ENCODE peak calls at places on chromosomes 16 and 17, in seven cellular contexts. P is AG10803; A is foreskin fibroblast; M is lung; O is CD8-positive, alpha-beta T cell; N is thoracic aorta; V is uterus. Q is an unnamed sample.

GRCh38 chr17:33302394-33302793 is 9.3 kb upstream of the ASIC2 start:
- DNase-seq in M (no peak), V (no peak), O (no peak), N (no peak), P (no peak), A (no peak), Q (no peak)

GRCh38 chr17:65260626-65261025 is 123.5 kb downstream of the RGS9 start:
- DNase-seq in O (no peak), N (no peak), P (no peak), V (no peak), A (no peak), M (no peak), Q (no peak)

GRCh38 chr17:50977487-50978159 is 111.5 kb upstream of the TOB1 start:
- DNase-seq in O (no peak), N (no peak), V (no peak), M (no peak), A (no peak), P (no peak), Q (no peak)

GRCh38 chr17:69575346-69575761 is 160.9 kb downstream of the MAP2K6 start:
- DNase-seq in O (no peak), N (no peak), A (peak; percentile 80), P (peak; percentile 92), M (no peak), V (no peak), Q (peak; percentile 54)

GRCh38 chr17:42456223-42457106 is 2.2 kb upstream of the ATP6V0A1 start:
- DNase-seq in N (no peak), V (no peak), P (peak; percentile 85), A (peak; percentile 71), M (no peak), O (no peak), Q (peak; percentile 49)

GRCh38 chr17:61253293-61253801 is 146.3 kb upstream of the TBX2 start:
- DNase-seq in V (peak; percentile 46), N (no peak), P (no peak), A (peak; percentile 53), O (no peak), M (no peak), Q (no peak)

GRCh38 chr16:11560701-11561439 is 25.8 kb downstream of the LITAF start:
- DNase-seq in N (no peak), V (peak; percentile 68), O (peak; percentile 60), P (no peak), A (peak; percentile 75), M (no peak), Q (no peak)

GRCh38 chr16:81715358-81716196 is 63.5 kb upstream of the PLCG2 start:
- DNase-seq in P (no peak), N (no peak), O (no peak), V (no peak), A (no peak), M (no peak), Q (no peak)

GRCh38 chr17:8185580-8186445 is 4.2 kb downstream of the BORCS6 start:
- DNase-seq in P (peak; percentile 61), N (no peak), M (peak; percentile 89), O (peak; percentile 91), V (peak; percentile 92), A (peak; percentile 86), Q (no peak)

GRCh38 chr16:84519855-84520254 is 15.4 kb upstream of the MEAK7 start:
- DNase-seq in O (no peak), P (no peak), V (no peak), M (no peak), N (no peak), A (no peak), Q (no peak)

GRCh38 chr17:38590988-38591758 is 14.6 kb downstream of the SRCIN1 start:
- DNase-seq in V (no peak), P (no peak), A (no peak), O (no peak), N (no peak), M (peak; percentile 54), Q (no peak)

GRCh38 chr17:78381601-78382168 is 3.2 kb downstream of the PGS1 start:
- DNase-seq in A (no peak), O (no peak), V (no peak), N (no peak), M (no peak), P (peak; percentile 54), Q (no peak)

GRCh38 chr17:82380860-82381702 is 9.5 kb downstream of the UTS2R start:
- DNase-seq in A (peak; percentile 42), N (no peak), M (no peak), V (no peak), P (peak; percentile 56), O (no peak), Q (no peak)

GRCh38 chr17:41396340-41396739 is 1.1 kb downstream of the KRT31 start:
- DNase-seq in O (no peak), A (no peak), N (no peak), P (no peak), V (no peak), M (no peak), Q (no peak)

GRCh38 chr16:58497468-58497867 is 2.5 kb upstream of the NDRG4 start:
- DNase-seq in M (no peak), P (no peak), V (no peak), A (no peak), O (no peak), N (no peak), Q (no peak)

GRCh38 chr16:71357681-71358080 is 842 bp upstream of the CALB2 start:
- DNase-seq in P (no peak), V (no peak), N (no peak), M (no peak), A (peak; percentile 20), O (no peak), Q (no peak)

GRCh38 chr16:81891734-81892364 is 112.8 kb downstream of the PLCG2 start:
- DNase-seq in V (no peak), O (no peak), P (no peak), N (no peak), A (no peak), M (no peak), Q (no peak)

DNA sequence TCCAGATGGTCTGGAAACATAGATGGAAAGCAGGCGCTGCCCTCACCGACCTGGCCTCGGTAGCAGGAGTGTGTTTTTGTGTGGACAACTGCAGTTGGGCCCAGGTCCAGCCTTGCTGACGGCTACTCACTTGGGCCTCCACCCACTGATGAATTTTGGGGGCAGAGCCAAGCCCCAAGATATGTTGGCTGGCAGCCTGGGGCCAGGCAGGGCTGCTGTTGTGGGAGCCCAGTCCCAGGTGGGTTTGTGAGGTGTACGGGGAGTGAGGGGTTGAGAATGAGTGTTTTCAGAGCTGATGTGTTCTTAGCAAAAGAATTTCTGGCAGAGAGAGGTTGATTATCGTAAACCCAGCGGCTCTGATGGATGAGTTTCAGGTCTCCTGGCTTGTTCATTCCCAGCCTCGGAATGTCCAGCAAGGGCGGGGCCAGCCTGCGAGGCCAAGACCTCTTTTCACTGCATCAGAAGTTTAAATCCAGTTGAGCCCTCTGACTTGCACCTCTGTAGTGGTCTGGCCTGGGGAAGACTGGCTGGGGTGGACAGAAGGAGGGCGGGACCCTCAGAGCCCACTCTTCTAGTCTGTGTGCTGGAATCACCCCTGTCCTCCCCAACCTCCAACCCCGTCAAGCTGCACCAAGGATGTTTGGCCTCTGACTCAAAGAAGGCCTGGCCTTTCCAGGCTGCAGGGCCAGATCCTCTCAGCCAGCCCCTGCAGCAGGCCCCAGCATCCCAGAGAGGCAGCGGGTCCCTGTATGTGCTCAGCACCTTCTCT is 179.8 kb downstream of the RAB11FIP4 start:
- DNase-seq in N (peak; percentile 81), A (peak; percentile 92), M (peak; percentile 41), O (no peak), V (peak; percentile 94), P (peak; percentile 96), Q (no peak)
- H3K4me3 ChIP-seq in N (peak overlapping the region; percentile 30), A (no peak overlapping the region), M (no peak overlapping the region), O (no peak overlapping the region), V (no peak overlapping the region), P (peak overlapping the region; percentile 15), Q (no peak overlapping the region)

DNA sequence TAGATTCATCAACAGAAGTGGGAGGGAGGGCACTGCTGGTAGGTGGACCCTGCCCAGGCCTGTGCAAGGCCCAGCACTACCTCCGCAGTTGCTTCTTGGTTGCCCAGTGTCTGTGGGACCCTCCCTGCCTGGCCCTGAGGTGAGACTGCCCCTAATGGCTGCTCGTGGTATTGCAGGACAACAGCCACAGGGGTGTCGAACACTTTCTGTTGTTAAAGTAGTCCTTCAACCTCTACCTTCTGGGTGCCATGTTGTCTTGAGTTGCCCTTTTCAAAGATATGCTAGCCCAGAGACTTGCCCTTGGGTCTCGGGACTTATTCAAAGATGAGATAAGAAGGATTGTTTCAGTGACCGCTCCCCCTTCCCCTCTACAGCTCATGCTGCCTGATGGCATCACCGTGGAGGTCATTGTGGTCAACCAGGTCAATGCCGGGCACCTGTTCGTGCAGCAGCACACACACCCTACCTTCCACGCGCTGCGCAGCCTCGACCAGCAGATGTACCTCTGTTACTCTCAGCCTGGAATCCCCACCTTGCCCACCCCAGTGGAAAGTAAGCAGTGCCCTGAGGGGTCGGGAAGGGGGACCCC is 29.1 kb downstream of the AKAP1 start:
- DNase-seq in N (no peak), V (peak; percentile 38), O (peak; percentile 57), P (peak; percentile 9), A (peak; percentile 54), M (no peak), Q (no peak)
- TF ChIP-seq CTCF in N (peak; percentile 92), V (peak; percentile 64), O (peak; percentile 87), P (peak; percentile 73), A (peak; percentile 81), M (peak; percentile 62), Q (peak; percentile 84)

DNA sequence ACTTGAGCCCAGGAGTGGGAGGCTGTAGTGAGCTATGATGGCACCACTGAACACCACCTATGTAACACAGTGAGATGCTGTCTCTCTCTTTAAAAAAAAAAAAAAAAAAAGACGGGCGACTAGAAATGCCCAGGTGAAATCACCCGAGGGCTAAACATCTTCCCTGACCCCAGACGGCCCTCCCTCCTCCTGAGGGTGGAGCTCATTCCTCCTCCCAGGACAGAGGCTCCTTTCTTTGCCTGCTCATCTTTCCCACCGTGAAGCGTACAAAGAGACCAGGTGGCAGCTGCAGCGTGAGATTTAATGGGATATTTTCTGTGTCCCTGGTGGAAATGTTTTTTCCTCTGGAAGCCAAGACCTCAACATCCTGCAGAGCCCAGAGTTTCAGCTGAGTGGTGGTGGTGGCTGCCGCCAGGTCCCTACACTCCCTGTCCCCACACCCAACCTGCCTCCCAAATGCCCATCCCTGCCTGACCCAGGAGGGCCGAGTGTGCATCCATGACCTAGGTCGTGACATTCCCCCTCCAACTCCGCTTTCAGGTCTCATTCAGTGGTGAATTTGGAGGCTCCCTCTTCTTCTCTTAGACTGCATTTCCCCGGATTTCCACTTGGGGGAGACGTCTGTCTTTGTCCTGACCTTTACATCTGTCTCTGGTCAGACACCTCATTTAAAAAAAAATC is 14.4 kb upstream of the GPRC5B start:
- DNase-seq in O (no peak), P (peak; percentile 60), N (no peak), A (peak; percentile 73), M (peak; percentile 47), V (peak; percentile 60), Q (peak; percentile 13)
- H3K4me3 ChIP-seq in O (no peak overlapping the region), P (no peak overlapping the region), N (no peak overlapping the region), A (no peak overlapping the region), M (no peak overlapping the region), V (no peak overlapping the region), Q (no peak overlapping the region)

DNA sequence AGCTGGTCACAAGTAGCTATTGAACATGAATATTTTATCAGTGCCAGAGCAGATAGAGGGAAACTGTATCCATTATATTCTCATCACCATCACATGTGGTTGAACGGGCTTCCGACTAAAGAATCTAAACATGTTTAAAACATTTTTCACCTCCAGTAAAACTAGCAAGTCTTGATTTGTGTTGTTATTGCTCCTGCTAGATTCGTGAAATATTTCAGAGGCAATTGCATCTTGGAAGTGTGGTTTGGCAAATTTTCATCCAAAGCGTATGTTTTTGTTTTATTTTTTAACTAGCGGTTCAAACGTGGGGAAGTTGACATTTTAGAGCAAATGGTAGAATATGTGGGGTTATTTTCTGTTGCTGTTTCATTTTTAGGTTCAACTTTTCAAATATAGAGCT is 483.0 kb downstream of the CDH13 start:
- DNase-seq in A (no peak), V (no peak), P (peak; percentile 86), O (no peak), N (no peak), M (no peak), Q (no peak)
- TF ChIP-seq CTCF in A (no peak), V (no peak), P (no peak), O (no peak), N (no peak), M (no peak), Q (no peak)

Q was measured in AG09309.